ENCODE peak calls at places on chromosome 21, in five cellular contexts. U, Y, P, V and N are unnamed samples.

GRCh38 chr21:23534833-23535232 is 2072.4 kb downstream of the MRPL39 start:
- DNase-seq in U (no peak), Y (no peak), P (no peak), V (no peak), N (no peak)

GRCh38 chr21:33761104-33762036 is 119.1 kb downstream of the ITSN1 start:
- DNase-seq in U (peak), Y (no peak), P (peak), V (no peak), N (peak)

GRCh38 chr21:32717851-32718316 is 9.9 kb downstream of the SYNJ1 start:
- DNase-seq in U (no peak), Y (no peak), P (no peak), V (no peak), N (no peak)

GRCh38 chr21:44742418-44743153 is 31.2 kb upstream of the TSPEAR start:
- DNase-seq in U (no peak), Y (no peak), P (no peak), V (no peak), N (peak)

GRCh38 chr21:38170283-38170682 is 86.5 kb upstream of the KCNJ15 start:
- DNase-seq in U (no peak), Y (peak), P (no peak), V (no peak), N (no peak)

GRCh38 chr21:42616366-42617340 is 36.8 kb upstream of the PDE9A start:
- DNase-seq in U (no peak), Y (no peak), P (no peak), V (no peak), N (no peak)

GRCh38 chr21:20720623-20721022 is 277.6 kb upstream of the NCAM2 start:
- DNase-seq in U (no peak), Y (no peak), P (no peak), V (no peak), N (no peak)

GRCh38 chr21:42964086-42964485 is 10.3 kb upstream of the PKNOX1 start:
- DNase-seq in U (no peak), Y (no peak), P (no peak), V (no peak), N (no peak)

GRCh38 chr21:29105218-29105617 is 25.2 kb upstream of the MAP3K7CL start:
- DNase-seq in U (no peak), Y (no peak), P (no peak), V (no peak), N (peak)

GRCh38 chr21:28704746-28705145 is 287.9 kb downstream of the LTN1 start:
- DNase-seq in U (no peak), Y (no peak), P (no peak), V (no peak), N (no peak)

GRCh38 chr21:44912158-44912473 is 8.6 kb downstream of the ITGB2 start:
- DNase-seq in U (no peak), Y (no peak), P (no peak), V (no peak), N (no peak)

GRCh38 chr21:31310750-31311149 is 33.3 kb downstream of the TIAM1 start:
- DNase-seq in U (no peak), Y (no peak), P (no peak), V (no peak), N (no peak)

GRCh38 chr21:45932922-45933502 is 48.6 kb upstream of the COL6A1 start:
- DNase-seq in U (no peak), Y (no peak), P (no peak), V (no peak), N (no peak)

GRCh38 chr21:42365770-42366169 is 565 bp downstream of the TFF1 start:
- DNase-seq in U (no peak), Y (no peak), P (no peak), V (no peak), N (no peak)

GRCh38 chr21:36148886-36149285 is 7.7 kb upstream of the DOP1B start:
- DNase-seq in U (no peak), Y (no peak), P (no peak), V (no peak), N (no peak)

GRCh38 chr21:36149788-36150187 is 6.8 kb upstream of the DOP1B start:
- DNase-seq in U (no peak), Y (no peak), P (no peak), V (no peak), N (no peak)

GRCh38 chr21:36147891-36148290 is 8.7 kb upstream of the DOP1B start:
- DNase-seq in U (no peak), Y (no peak), P (no peak), V (no peak), N (no peak)

GRCh38 chr21:36145259-36145658 is 10.4 kb downstream of the CBR3 start:
- DNase-seq in U (no peak), Y (no peak), P (no peak), V (no peak), N (no peak)

DNA sequence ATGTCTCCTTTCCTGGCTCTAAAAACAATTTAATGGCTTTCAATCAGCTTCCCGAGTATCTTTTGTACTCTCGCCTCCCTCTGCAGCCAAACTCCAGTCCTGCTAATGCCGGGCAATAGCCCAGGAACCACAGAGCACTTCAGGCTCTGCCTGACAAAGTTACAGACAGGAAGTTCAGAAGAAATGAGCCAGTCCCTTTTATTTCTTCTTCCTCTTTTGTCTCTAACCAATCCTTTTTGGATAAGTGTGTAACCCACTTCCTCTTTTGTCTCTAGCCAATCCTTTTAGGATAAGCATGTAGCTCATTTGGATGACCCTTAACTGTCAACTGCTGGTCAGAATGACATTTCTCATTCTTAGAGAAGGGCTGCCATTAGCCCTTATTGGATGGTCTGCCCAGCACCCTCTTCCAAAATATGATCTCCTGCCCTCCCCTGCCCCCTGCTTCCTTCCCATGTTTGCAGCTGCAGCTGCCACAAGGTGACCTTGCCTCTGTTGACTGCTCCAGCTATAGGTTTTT is 6.4 kb upstream of the DOP1B start:
- DNase-seq in U (no peak), Y (no peak), P (no peak), V (peak), N (no peak)
- TF ChIP-seq ESRRA in U (no peak), Y (no peak), P (peak), V (no peak), N (no peak)

GRCh38 chr21:26085882-26086281 is 84.7 kb downstream of the APP start:
- DNase-seq in U (no peak), Y (no peak), P (no peak), V (no peak), N (no peak)
- TF ChIP-seq ESRRA in U (no peak), Y (no peak), P (no peak), V (no peak), N (no peak)

GRCh38 chr21:40422851-40423635 is 423.9 kb downstream of the DSCAM start:
- DNase-seq in U (no peak), Y (no peak), P (no peak), V (no peak), N (no peak)
- TF ChIP-seq ESRRA in U (no peak), Y (no peak), P (no peak), V (no peak), N (no peak)

DNA sequence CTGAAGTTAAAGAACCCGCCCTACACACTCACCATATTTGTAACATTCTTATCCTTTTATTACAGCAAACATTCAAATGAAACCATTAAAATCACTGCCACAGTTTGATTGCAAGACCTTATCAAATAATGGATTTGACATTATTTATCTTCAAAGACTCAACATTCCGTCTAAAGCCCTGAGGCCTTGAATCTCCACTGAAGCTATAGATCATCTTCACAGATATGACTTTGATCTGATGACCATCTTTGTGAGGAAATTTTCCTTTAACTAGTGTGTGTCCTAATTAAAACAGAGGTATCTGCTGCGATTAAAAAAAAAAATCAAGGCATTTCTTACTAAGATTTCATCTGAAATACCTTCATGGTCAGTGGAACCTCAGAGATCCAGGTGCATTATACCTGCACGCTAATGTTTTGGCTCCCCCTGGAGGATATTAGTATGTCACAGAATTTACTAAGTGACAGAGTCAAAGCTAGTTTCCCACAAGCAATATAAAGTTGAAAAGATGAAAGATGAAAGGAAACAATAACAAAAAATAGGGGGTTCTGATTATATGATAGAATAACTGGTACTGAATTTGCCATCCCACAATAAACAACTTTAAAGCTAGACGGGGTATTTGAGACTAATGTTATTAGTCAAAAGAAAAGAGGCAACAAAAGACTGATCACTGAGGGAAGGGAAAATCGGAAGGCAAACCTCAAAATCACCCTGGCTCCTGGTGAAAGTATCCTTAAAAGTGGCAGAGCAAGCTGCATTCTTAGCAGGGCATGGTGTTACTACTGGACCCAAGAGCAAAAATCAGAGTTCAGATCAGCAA is 923.4 kb downstream of the NCAM2 start:
- DNase-seq in U (no peak), Y (no peak), P (peak), V (no peak), N (no peak)
- TF ChIP-seq ESRRA in U (no peak), Y (no peak), P (no peak), V (no peak), N (no peak)

DNA sequence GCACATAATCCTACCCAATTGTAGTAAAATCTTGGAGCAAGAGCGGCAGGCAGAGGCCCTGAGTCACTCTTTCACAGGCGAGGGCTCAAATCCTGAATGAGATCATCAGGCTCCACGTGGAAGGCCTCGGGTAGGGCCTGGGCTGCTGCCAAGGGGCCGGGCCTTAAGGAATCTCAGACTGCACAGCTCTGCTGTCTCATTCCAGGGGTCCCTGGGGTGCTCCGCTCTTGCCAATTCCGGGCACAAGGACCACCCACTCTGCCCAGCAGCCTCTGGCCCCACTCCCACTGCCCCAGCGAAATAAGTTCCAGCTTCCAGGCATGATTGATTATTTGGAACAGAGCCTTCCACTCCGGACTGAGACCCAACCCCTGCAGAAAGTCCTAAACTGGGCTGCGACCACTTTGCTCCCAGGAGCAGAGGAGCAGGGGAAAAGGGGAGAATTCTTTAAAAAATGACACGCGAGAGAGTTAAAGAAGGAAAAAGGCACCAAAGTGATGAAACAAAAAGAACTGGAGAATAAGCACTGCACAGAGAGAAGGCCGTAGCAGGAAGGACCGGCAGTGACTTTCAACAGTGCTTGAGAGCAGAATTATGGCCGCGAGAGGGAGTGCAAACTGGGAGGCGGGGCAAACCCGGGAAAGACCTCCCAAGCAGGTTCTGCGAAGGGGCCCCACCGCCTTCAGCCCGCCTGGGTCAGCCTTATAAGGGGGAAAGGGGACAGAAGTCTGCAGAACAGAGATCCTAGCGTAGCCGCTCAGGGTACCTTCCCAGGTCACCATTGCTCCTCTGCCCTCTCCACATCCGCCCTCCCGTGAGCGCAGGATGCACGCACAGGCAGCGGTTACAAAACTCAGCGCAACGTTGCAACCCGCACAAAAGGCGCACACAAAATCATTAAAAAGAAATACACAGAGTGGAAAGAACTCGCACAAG is 2.0 kb downstream of the ADAMTS1 start:
- DNase-seq in U (no peak), Y (peak), P (no peak), V (no peak), N (no peak)
- TF ChIP-seq ESRRA in U (no peak), Y (no peak), P (no peak), V (no peak), N (no peak)